ENCODE peak calls at places on chromosomes 5 and 9, in seven cellular contexts. G is Panc1; F is HFF-Myc; I is A549; N is naive thymus-derived CD8-positive, alpha-beta T cell; Y is globus pallidus; U is sigmoid colon. X is an unnamed sample.

GRCh38 chr5:32507738-32508434 is 63.3 kb upstream of the ZFR start:
- DNase-seq in Y (no peak), F (peak), G (no peak), I (no peak), U (peak), N (no peak), X (peak)

GRCh38 chr5:43389679-43390329 is 22.4 kb downstream of the CCL28 start:
- DNase-seq in N (peak), I (peak), U (no peak), Y (peak), G (peak), F (peak), X (peak)

GRCh38 chr5:159341914-159342313 is 11.6 kb upstream of the IL12B start:
- DNase-seq in F (peak), I (peak), G (no peak), U (no peak), N (no peak), Y (peak), X (peak)

GRCh38 chr9:103798620-103799019 is 295.5 kb upstream of the SMC2 start:
- DNase-seq in N (no peak), G (no peak), U (no peak), F (no peak), I (peak), Y (no peak), X (no peak)

GRCh38 chr5:56011835-56012234 is 17.1 kb upstream of the IL6ST start:
- DNase-seq in N (no peak), Y (no peak), U (no peak), G (no peak), F (peak), I (no peak), X (peak)

GRCh38 chr9:95025213-95026170 is 292.0 kb downstream of the FANCC start:
- DNase-seq in F (no peak), N (no peak), G (no peak), Y (no peak), U (peak), I (no peak), X (peak)

GRCh38 chr5:179265529-179266290 is 79.6 kb downstream of the ADAMTS2 start:
- DNase-seq in U (peak), F (peak), I (no peak), G (no peak), Y (no peak), N (no peak), X (peak)

GRCh38 chr9:114311571-114312512 is 11.1 kb upstream of the ORM1 start:
- DNase-seq in F (no peak), N (no peak), U (peak), G (no peak), Y (no peak), I (no peak), X (no peak)

GRCh38 chr5:151054713-151055112 is 26.1 kb downstream of the TNIP1 start:
- DNase-seq in N (no peak), Y (no peak), I (no peak), F (no peak), U (no peak), G (no peak), X (no peak)

GRCh38 chr5:3322642-3323041 is 273.0 kb upstream of the IRX1 start:
- DNase-seq in I (no peak), F (no peak), G (no peak), Y (no peak), U (no peak), N (no peak), X (no peak)

GRCh38 chr9:133742849-133743444 is 4.8 kb upstream of the SARDH start:
- DNase-seq in F (peak), N (peak), U (peak), I (peak), Y (peak), G (peak), X (peak)

GRCh38 chr5:136424835-136425694 is 59.7 kb upstream of the TRPC7 start:
- DNase-seq in U (no peak), N (no peak), F (peak), Y (peak), G (peak), I (peak), X (peak)

GRCh38 chr5:2848634-2849033 is 97.2 kb upstream of the IRX2 start:
- DNase-seq in U (no peak), G (no peak), Y (no peak), I (no peak), F (no peak), N (no peak), X (no peak)

GRCh38 chr5:176540956-176541337 is 3.7 kb upstream of the RNF44 start:
- DNase-seq in Y (no peak), F (no peak), I (no peak), N (no peak), G (no peak), U (no peak), X (no peak)

GRCh38 chr9:104586496-104587180 is 12.6 kb downstream of the OR13C5 start:
- DNase-seq in Y (no peak), U (no peak), N (no peak), G (no peak), F (no peak), I (no peak), X (no peak)

GRCh38 chr9:32455738-32456137 is 70.3 kb downstream of the RIGI start:
- DNase-seq in I (no peak), U (peak), F (no peak), G (no peak), Y (no peak), N (no peak), X (no peak)